ENCODE peak calls at places on chromosomes 16 and 17, in ten cellular contexts. One of them, this sample, is unnamed.
A peak's percentile ranks its signal among the peaks of the same experiment; 100 is the strongest.

GRCh38 chr17:17350491-17351355 is 47.5 kb downstream of the NT5M start:
- DNase-seq in GM23338: peak; percentile 79
- DNase-seq in fibroblast of the aortic adventitia: peak; percentile 22
- DNase-seq in neural crest cell: no peak
- DNase-seq in GM12865: no peak
- DNase-seq in Calu3: no peak
- DNase-seq in A549: peak; percentile 55
- DNase-seq in heart right ventricle: no peak
- DNase-seq in gastrocnemius medialis: no peak
- DNase-seq in body of pancreas: no peak
- DNase-seq in this sample: no peak

GRCh38 chr16:1773703-1774455 is 945 bp upstream of the MRPS34 start:
- DNase-seq in GM23338: no peak
- DNase-seq in fibroblast of the aortic adventitia: peak; percentile 49
- DNase-seq in neural crest cell: no peak
- DNase-seq in GM12865: no peak
- DNase-seq in Calu3: no peak
- DNase-seq in A549: no peak
- DNase-seq in heart right ventricle: no peak
- DNase-seq in gastrocnemius medialis: peak; percentile 54
- DNase-seq in body of pancreas: no peak
- DNase-seq in this sample: no peak

GRCh38 chr16:30896203-30896889 is at the start of gene CTF1:
- DNase-seq in GM23338: peak; percentile 85
- DNase-seq in fibroblast of the aortic adventitia: peak; percentile 85
- DNase-seq in neural crest cell: peak; percentile 57
- DNase-seq in GM12865: no peak
- DNase-seq in Calu3: peak; percentile 52
- DNase-seq in A549: no peak
- DNase-seq in heart right ventricle: peak; percentile 83
- DNase-seq in gastrocnemius medialis: peak; percentile 72
- DNase-seq in body of pancreas: peak; percentile 65
- DNase-seq in this sample: no peak

GRCh38 chr17:31310260-31310659 is 3.6 kb downstream of the EVI2B start:
- DNase-seq in GM23338: no peak
- DNase-seq in fibroblast of the aortic adventitia: no peak
- DNase-seq in neural crest cell: no peak
- DNase-seq in GM12865: peak; percentile 56
- DNase-seq in Calu3: no peak
- DNase-seq in A549: no peak
- DNase-seq in heart right ventricle: no peak
- DNase-seq in gastrocnemius medialis: no peak
- DNase-seq in body of pancreas: no peak
- DNase-seq in this sample: no peak

GRCh38 chr17:63035271-63035670 is 69.2 kb downstream of the TANC2 start:
- DNase-seq in GM23338: no peak
- DNase-seq in fibroblast of the aortic adventitia: peak; percentile 67
- DNase-seq in neural crest cell: no peak
- DNase-seq in GM12865: no peak
- DNase-seq in Calu3: no peak
- DNase-seq in A549: no peak
- DNase-seq in heart right ventricle: no peak
- DNase-seq in gastrocnemius medialis: no peak
- DNase-seq in body of pancreas: no peak
- DNase-seq in this sample: peak; percentile 12

GRCh38 chr17:61627125-61627524 is 36.1 kb upstream of the NACA2 start:
- DNase-seq in GM23338: no peak
- DNase-seq in fibroblast of the aortic adventitia: no peak
- DNase-seq in neural crest cell: no peak
- DNase-seq in GM12865: no peak
- DNase-seq in Calu3: no peak
- DNase-seq in A549: no peak
- DNase-seq in heart right ventricle: no peak
- DNase-seq in gastrocnemius medialis: no peak
- DNase-seq in body of pancreas: no peak
- DNase-seq in this sample: no peak

GRCh38 chr17:75364078-75364477 is 41.4 kb downstream of the GRB2 start:
- DNase-seq in GM23338: no peak
- DNase-seq in fibroblast of the aortic adventitia: peak; percentile 67
- DNase-seq in neural crest cell: no peak
- DNase-seq in GM12865: no peak
- DNase-seq in Calu3: no peak
- DNase-seq in A549: no peak
- DNase-seq in heart right ventricle: no peak
- DNase-seq in gastrocnemius medialis: no peak
- DNase-seq in body of pancreas: no peak
- DNase-seq in this sample: peak; percentile 52

GRCh38 chr16:66300501-66300900 is 66.0 kb upstream of the CDH5 start:
- DNase-seq in GM23338: no peak
- DNase-seq in fibroblast of the aortic adventitia: no peak
- DNase-seq in neural crest cell: no peak
- DNase-seq in GM12865: no peak
- DNase-seq in Calu3: no peak
- DNase-seq in A549: no peak
- DNase-seq in heart right ventricle: no peak
- DNase-seq in gastrocnemius medialis: no peak
- DNase-seq in body of pancreas: no peak
- DNase-seq in this sample: no peak

GRCh38 chr17:73196500-73196899 is 3.6 kb downstream of the COG1 start:
- DNase-seq in GM23338: peak; percentile 66
- DNase-seq in fibroblast of the aortic adventitia: peak; percentile 17
- DNase-seq in neural crest cell: no peak
- DNase-seq in GM12865: peak; percentile 15
- DNase-seq in Calu3: no peak
- DNase-seq in A549: peak; percentile 64
- DNase-seq in heart right ventricle: no peak
- DNase-seq in gastrocnemius medialis: peak; percentile 42
- DNase-seq in body of pancreas: peak; percentile 78
- DNase-seq in this sample: no peak
- TF ChIP-seq CTCF in GM23338: peak; percentile 56
- TF ChIP-seq CTCF in fibroblast of the aortic adventitia: peak; percentile 25
- TF ChIP-seq CTCF in neural crest cell: peak; percentile 38
- TF ChIP-seq CTCF in GM12865: peak; percentile 13
- TF ChIP-seq CTCF in Calu3: no peak
- TF ChIP-seq CTCF in A549: peak; percentile 39
- TF ChIP-seq CTCF in heart right ventricle: peak; percentile 55
- TF ChIP-seq CTCF in gastrocnemius medialis: no peak
- TF ChIP-seq CTCF in body of pancreas: peak; percentile 50
- TF ChIP-seq CTCF in this sample: peak; percentile 50

DNA sequence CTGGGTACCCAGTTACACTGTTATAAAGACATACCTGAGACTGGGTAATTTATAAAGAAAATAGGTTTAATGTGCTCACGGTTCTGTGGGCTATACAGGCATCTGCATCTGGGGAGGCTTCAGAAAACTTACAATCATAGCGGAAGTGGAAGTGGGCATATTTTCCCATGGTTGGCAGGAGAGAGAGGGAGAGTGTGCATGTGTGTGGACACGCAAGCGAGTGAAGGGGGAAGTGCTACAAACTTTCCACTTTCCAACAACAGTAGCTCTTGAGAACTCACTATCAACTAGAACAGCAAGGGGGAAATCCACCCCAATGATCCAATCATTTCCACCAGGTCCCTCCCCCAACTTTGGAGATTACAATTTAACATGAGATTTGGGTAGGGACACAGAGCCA is 11.1 kb downstream of the TAOK1 start:
- DNase-seq in GM23338: no peak
- DNase-seq in fibroblast of the aortic adventitia: no peak
- DNase-seq in neural crest cell: no peak
- DNase-seq in GM12865: peak; percentile 33
- DNase-seq in Calu3: no peak
- DNase-seq in A549: no peak
- DNase-seq in heart right ventricle: no peak
- DNase-seq in gastrocnemius medialis: no peak
- DNase-seq in body of pancreas: no peak
- DNase-seq in this sample: no peak
- TF ChIP-seq CTCF in GM23338: no peak
- TF ChIP-seq CTCF in fibroblast of the aortic adventitia: no peak
- TF ChIP-seq CTCF in neural crest cell: no peak
- TF ChIP-seq CTCF in GM12865: no peak
- TF ChIP-seq CTCF in Calu3: no peak
- TF ChIP-seq CTCF in A549: no peak
- TF ChIP-seq CTCF in heart right ventricle: no peak
- TF ChIP-seq CTCF in gastrocnemius medialis: no peak
- TF ChIP-seq CTCF in body of pancreas: no peak
- TF ChIP-seq CTCF in this sample: no peak

GRCh38 chr16:24516900-24517669 is 22.3 kb upstream of the RBBP6 start:
- DNase-seq in GM23338: peak; percentile 92
- DNase-seq in fibroblast of the aortic adventitia: peak; percentile 93
- DNase-seq in neural crest cell: peak; percentile 86
- DNase-seq in GM12865: peak; percentile 81
- DNase-seq in Calu3: peak; percentile 91
- DNase-seq in A549: peak; percentile 74
- DNase-seq in heart right ventricle: peak; percentile 85
- DNase-seq in gastrocnemius medialis: peak; percentile 77
- DNase-seq in body of pancreas: peak; percentile 90
- DNase-seq in this sample: no peak
- TF ChIP-seq CTCF in GM23338: peak; percentile 92
- TF ChIP-seq CTCF in fibroblast of the aortic adventitia: peak; percentile 88
- TF ChIP-seq CTCF in neural crest cell: peak; percentile 90
- TF ChIP-seq CTCF in GM12865: peak; percentile 88
- TF ChIP-seq CTCF in Calu3: peak; percentile 82
- TF ChIP-seq CTCF in A549: peak; percentile 94
- TF ChIP-seq CTCF in heart right ventricle: peak; percentile 90
- TF ChIP-seq CTCF in gastrocnemius medialis: peak; percentile 85
- TF ChIP-seq CTCF in body of pancreas: peak; percentile 95
- TF ChIP-seq CTCF in this sample: peak; percentile 92

GRCh38 chr16:2950400-2950724 is 13.7 kb upstream of the KREMEN2 start:
- DNase-seq in GM23338: no peak
- DNase-seq in fibroblast of the aortic adventitia: no peak
- DNase-seq in neural crest cell: no peak
- DNase-seq in GM12865: no peak
- DNase-seq in Calu3: no peak
- DNase-seq in A549: no peak
- DNase-seq in heart right ventricle: no peak
- DNase-seq in gastrocnemius medialis: no peak
- DNase-seq in body of pancreas: no peak
- DNase-seq in this sample: no peak

GRCh38 chr16:2949705-2950399 is 14.2 kb upstream of the KREMEN2 start:
- DNase-seq in GM23338: no peak
- DNase-seq in fibroblast of the aortic adventitia: no peak
- DNase-seq in neural crest cell: no peak
- DNase-seq in GM12865: no peak
- DNase-seq in Calu3: no peak
- DNase-seq in A549: no peak
- DNase-seq in heart right ventricle: no peak
- DNase-seq in gastrocnemius medialis: no peak
- DNase-seq in body of pancreas: no peak
- DNase-seq in this sample: no peak

GRCh38 chr16:2952679-2953078 is 11.4 kb upstream of the KREMEN2 start:
- DNase-seq in GM23338: no peak
- DNase-seq in fibroblast of the aortic adventitia: no peak
- DNase-seq in neural crest cell: no peak
- DNase-seq in GM12865: no peak
- DNase-seq in Calu3: no peak
- DNase-seq in A549: no peak
- DNase-seq in heart right ventricle: no peak
- DNase-seq in gastrocnemius medialis: no peak
- DNase-seq in body of pancreas: no peak
- DNase-seq in this sample: no peak

GRCh38 chr16:2948807-2949704 is 15.0 kb upstream of the KREMEN2 start:
- DNase-seq in GM23338: no peak
- DNase-seq in fibroblast of the aortic adventitia: no peak
- DNase-seq in neural crest cell: no peak
- DNase-seq in GM12865: no peak
- DNase-seq in Calu3: no peak
- DNase-seq in A549: no peak
- DNase-seq in heart right ventricle: no peak
- DNase-seq in gastrocnemius medialis: peak; percentile 68
- DNase-seq in body of pancreas: no peak
- DNase-seq in this sample: no peak

DNA sequence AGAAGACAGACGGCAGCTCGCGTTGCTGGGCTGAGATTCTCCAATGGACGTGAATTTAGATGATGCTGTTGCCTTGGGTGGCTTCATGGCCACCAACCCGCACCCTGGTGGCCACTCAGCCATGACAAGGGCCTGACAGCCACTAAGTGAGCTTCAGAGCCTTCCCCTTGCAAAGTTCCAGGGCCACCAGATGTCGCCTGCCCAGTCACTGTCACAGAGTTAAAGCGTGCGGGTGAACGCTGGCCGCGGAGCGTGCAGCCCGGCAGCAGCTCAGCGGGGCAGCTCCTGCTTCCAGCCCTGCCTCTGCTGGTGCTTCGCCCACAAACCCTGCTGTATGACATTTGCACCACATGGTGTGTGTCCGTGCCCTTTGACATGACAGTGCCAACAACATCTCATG is 13.3 kb upstream of the KREMEN2 start:
- DNase-seq in GM23338: no peak
- DNase-seq in fibroblast of the aortic adventitia: no peak
- DNase-seq in neural crest cell: no peak
- DNase-seq in GM12865: no peak
- DNase-seq in Calu3: no peak
- DNase-seq in A549: no peak
- DNase-seq in heart right ventricle: no peak
- DNase-seq in gastrocnemius medialis: no peak
- DNase-seq in body of pancreas: no peak
- DNase-seq in this sample: no peak
- TF ChIP-seq CTCF in GM23338: no peak
- TF ChIP-seq CTCF in fibroblast of the aortic adventitia: no peak
- TF ChIP-seq CTCF in neural crest cell: no peak
- TF ChIP-seq CTCF in GM12865: no peak
- TF ChIP-seq CTCF in Calu3: no peak
- TF ChIP-seq CTCF in A549: no peak
- TF ChIP-seq CTCF in heart right ventricle: no peak
- TF ChIP-seq CTCF in gastrocnemius medialis: no peak
- TF ChIP-seq CTCF in body of pancreas: no peak
- TF ChIP-seq CTCF in this sample: no peak

DNA sequence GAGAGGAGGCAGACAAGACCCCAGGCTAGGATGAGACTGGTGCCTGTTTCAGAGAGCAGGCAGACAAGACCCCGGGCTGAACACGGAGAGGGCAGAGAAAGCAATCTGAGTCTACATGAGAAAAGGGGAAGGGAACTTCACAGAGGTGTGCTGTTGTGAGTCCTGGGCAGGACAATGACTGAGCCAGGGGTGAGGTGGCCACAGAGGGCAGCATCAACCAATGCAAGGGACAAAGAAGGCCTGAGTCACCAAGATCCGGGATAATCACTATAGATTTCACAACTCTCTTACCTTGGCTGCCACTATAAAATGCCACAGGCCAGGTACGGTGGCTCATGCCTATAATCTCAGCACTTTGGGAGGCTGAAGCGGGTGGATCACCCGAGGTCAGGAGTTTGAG is 89.0 kb downstream of the SLC39A11 start:
- DNase-seq in GM23338: no peak
- DNase-seq in fibroblast of the aortic adventitia: no peak
- DNase-seq in neural crest cell: no peak
- DNase-seq in GM12865: no peak
- DNase-seq in Calu3: peak; percentile 65
- DNase-seq in A549: no peak
- DNase-seq in heart right ventricle: no peak
- DNase-seq in gastrocnemius medialis: no peak
- DNase-seq in body of pancreas: peak; percentile 54
- DNase-seq in this sample: no peak
- TF ChIP-seq CTCF in GM23338: peak; percentile 35
- TF ChIP-seq CTCF in fibroblast of the aortic adventitia: no peak
- TF ChIP-seq CTCF in neural crest cell: no peak
- TF ChIP-seq CTCF in GM12865: no peak
- TF ChIP-seq CTCF in Calu3: no peak
- TF ChIP-seq CTCF in A549: no peak
- TF ChIP-seq CTCF in heart right ventricle: no peak
- TF ChIP-seq CTCF in gastrocnemius medialis: no peak
- TF ChIP-seq CTCF in body of pancreas: peak; percentile 29
- TF ChIP-seq CTCF in this sample: no peak